ENCODE peak calls at places on chromosomes 16 and 17, in six cellular contexts. D, M, E, Q, V and O are unnamed samples.

GRCh38 chr16:86382774-86383407 is 127.4 kb upstream of the FOXF1 start:
- DNase-seq in D (no peak), M (no peak), E (no peak), Q (no peak), V (no peak), O (no peak)

GRCh38 chr17:55717898-55718735 is 4.5 kb downstream of the TMEM100 start:
- DNase-seq in D (peak), M (peak), E (peak), Q (no peak), V (peak), O (peak)

GRCh38 chr16:50329446-50330189 is 39.2 kb downstream of the BRD7 start:
- DNase-seq in D (no peak), M (no peak), E (no peak), Q (no peak), V (no peak), O (no peak)

GRCh38 chr16:28917095-28917494 is 7.9 kb downstream of the RABEP2 start:
- DNase-seq in D (no peak), M (no peak), E (no peak), Q (no peak), V (no peak), O (no peak)

GRCh38 chr16:63806794-63807506 is 1314.9 kb downstream of the CDH11 start:
- DNase-seq in D (no peak), M (no peak), E (no peak), Q (no peak), V (no peak), O (no peak)

GRCh38 chr17:45296003-45296832 is 20.6 kb downstream of the MAP3K14 start:
- DNase-seq in D (no peak), M (no peak), E (peak), Q (no peak), V (no peak), O (peak)

GRCh38 chr16:89422527-89422904 is 67.8 kb downstream of the ANKRD11 start:
- DNase-seq in D (no peak), M (no peak), E (peak), Q (peak), V (no peak), O (peak)

GRCh38 chr16:28311913-28312312 is 19.6 kb downstream of the SBK1 start:
- DNase-seq in D (peak), M (no peak), E (no peak), Q (no peak), V (no peak), O (no peak)

GRCh38 chr16:78210305-78210704 is 110.9 kb downstream of the WWOX start:
- DNase-seq in D (no peak), M (no peak), E (no peak), Q (no peak), V (no peak), O (peak)

GRCh38 chr16:84753412-84754325 is 53.9 kb downstream of the USP10 start:
- DNase-seq in D (no peak), M (no peak), E (no peak), Q (no peak), V (no peak), O (peak)

GRCh38 chr17:75763613-75764416 is 1.2 kb downstream of the GALK1 start:
- DNase-seq in D (no peak), M (no peak), E (no peak), Q (no peak), V (no peak), O (peak)

GRCh38 chr17:79622201-79622601 is 11.3 kb upstream of the RBFOX3 start:
- DNase-seq in D (no peak), M (peak), E (no peak), Q (no peak), V (no peak), O (no peak)

GRCh38 chr16:59148756-59149155 is 414.6 kb upstream of the GOT2 start:
- DNase-seq in D (no peak), M (no peak), E (no peak), Q (peak), V (no peak), O (no peak)

GRCh38 chr16:47574091-47575054 is 113.2 kb downstream of the PHKB start:
- DNase-seq in D (no peak), M (no peak), E (no peak), Q (no peak), V (no peak), O (peak)

GRCh38 chr16:68800257-68800875 is 43.0 kb upstream of the TANGO6 start:
- DNase-seq in D (peak), M (peak), E (peak), Q (peak), V (peak), O (peak)

GRCh38 chr16:11461595-11461990 is 116.3 kb downstream of the RMI2 start:
- DNase-seq in D (no peak), M (no peak), E (no peak), Q (no peak), V (no peak), O (no peak)

GRCh38 chr17:63250830-63251229 is 195.3 kb downstream of the CYB561 start:
- DNase-seq in D (no peak), M (no peak), E (no peak), Q (no peak), V (no peak), O (no peak)

GRCh38 chr16:21260870-21261791 is 17.0 kb downstream of the CRYM start:
- DNase-seq in D (no peak), M (no peak), E (peak), Q (peak), V (no peak), O (peak)

GRCh38 chr16:1323296-1324239 is 9.9 kb upstream of the BAIAP3 start:
- DNase-seq in D (no peak), M (no peak), E (no peak), Q (no peak), V (no peak), O (no peak)

GRCh38 chr16:30122621-30123160 is 329 bp downstream of the MAPK3 start:
- DNase-seq in D (no peak), M (peak), E (no peak), Q (no peak), V (no peak), O (peak)

GRCh38 chr16:79519448-79519847 is 81.1 kb downstream of the MAF start:
- DNase-seq in D (no peak), M (no peak), E (no peak), Q (no peak), V (no peak), O (no peak)

GRCh38 chr16:72092832-72093447 is 480 bp downstream of the TXNL4B start:
- DNase-seq in D (no peak), M (no peak), E (peak), Q (peak), V (no peak), O (peak)

GRCh38 chr16:85570735-85571562 is 42.2 kb upstream of the GSE1 start:
- DNase-seq in D (peak), M (no peak), E (no peak), Q (no peak), V (no peak), O (no peak)

GRCh38 chr17:61291457-61292311 is 108.0 kb upstream of the TBX2 start:
- DNase-seq in D (no peak), M (no peak), E (no peak), Q (no peak), V (no peak), O (no peak)

GRCh38 chr17:16267174-16267573 is 50.2 kb downstream of the PIGL start:
- DNase-seq in D (no peak), M (no peak), E (no peak), Q (no peak), V (no peak), O (no peak)

GRCh38 chr16:81823734-81824133 is 44.6 kb downstream of the PLCG2 start:
- DNase-seq in D (no peak), M (no peak), E (no peak), Q (no peak), V (no peak), O (no peak)

GRCh38 chr17:63223212-63223911 is 222.7 kb downstream of the CYB561 start:
- DNase-seq in D (no peak), M (no peak), E (no peak), Q (no peak), V (no peak), O (no peak)

GRCh38 chr16:54174201-54174600 is 112.4 kb downstream of the IRX3 start:
- DNase-seq in D (no peak), M (no peak), E (no peak), Q (no peak), V (no peak), O (no peak)

GRCh38 chr17:72474740-72475477 is 354.1 kb downstream of the SOX9 start:
- DNase-seq in D (no peak), M (no peak), E (no peak), Q (no peak), V (no peak), O (no peak)

GRCh38 chr16:57618306-57619132 is 9.9 kb upstream of the ADGRG1 start:
- DNase-seq in D (no peak), M (peak), E (no peak), Q (no peak), V (no peak), O (peak)

GRCh38 chr17:7560172-7561027 is 1.3 kb upstream of the SENP3 start:
- DNase-seq in D (no peak), M (peak), E (no peak), Q (no peak), V (no peak), O (peak)

GRCh38 chr16:81956213-81956948 is 54.9 kb downstream of the SDR42E1 start:
- DNase-seq in D (no peak), M (no peak), E (peak), Q (no peak), V (no peak), O (peak)

GRCh38 chr17:28643979-28644781 is 778 bp downstream of the BLTP2 start:
- DNase-seq in D (no peak), M (peak), E (peak), Q (no peak), V (peak), O (peak)

GRCh38 chr17:2017274-2017941 is 7.7 kb downstream of the RTN4RL1 start:
- DNase-seq in D (no peak), M (no peak), E (no peak), Q (no peak), V (no peak), O (no peak)

GRCh38 chr16:80931985-80932720 is 74.5 kb downstream of the CMC2 start:
- DNase-seq in D (no peak), M (no peak), E (peak), Q (no peak), V (no peak), O (peak)

GRCh38 chr17:29005936-29006438 is at the start of gene SEZ6:
- DNase-seq in D (peak), M (peak), E (no peak), Q (no peak), V (peak), O (peak)

GRCh38 chr17:81365601-81366585 is 29.4 kb upstream of the BAHCC1 start:
- DNase-seq in D (no peak), M (no peak), E (no peak), Q (no peak), V (no peak), O (no peak)